ENCODE peak calls at places on chromosomes 12 and 14, in four cellular contexts. G is endothelial cell of umbilical vein, X is H1, P is cardiac fibroblast. L is an unnamed sample.

GRCh38 chr12:25835385-25835784 is 123.1 kb upstream of the RASSF8 start:
- DNase-seq in G (no peak), X (no peak), P (no peak), L (no peak)

GRCh38 chr12:28550757-28551381 is 360.6 kb downstream of the CCDC91 start:
- DNase-seq in G (peak; percentile 72), X (no peak), P (peak; percentile 48), L (no peak)

GRCh38 chr14:74064883-74065282 is 19.4 kb downstream of the ALDH6A1 start:
- DNase-seq in G (peak; percentile 57), X (no peak), P (no peak), L (no peak)

GRCh38 chr14:90204516-90204915 is 51.8 kb upstream of the PSMC1 start:
- DNase-seq in G (no peak), X (no peak), P (no peak), L (no peak)

GRCh38 chr12:101019667-101020066 is 190.4 kb downstream of the SLC5A8 start:
- DNase-seq in G (no peak), X (no peak), P (no peak), L (no peak)

GRCh38 chr14:96584199-96584906 is 82.2 kb downstream of the PAPOLA start:
- DNase-seq in G (peak; percentile 21), X (peak; percentile 43), P (peak; percentile 13), L (no peak)

GRCh38 chr12:38785376-38785775 is 120.0 kb downstream of the CPNE8 start:
- DNase-seq in G (no peak), X (no peak), P (no peak), L (no peak)

GRCh38 chr12:110600254-110600653 is 13.7 kb upstream of the TCTN1 start:
- DNase-seq in G (peak; percentile 59), X (no peak), P (peak; percentile 79), L (no peak)

GRCh38 chr14:39442293-39442692 is 10.1 kb upstream of the FBXO33 start:
- DNase-seq in G (no peak), X (no peak), P (no peak), L (no peak)

GRCh38 chr14:30005114-30005698 is 77.6 kb upstream of the PRKD1 start:
- DNase-seq in G (peak; percentile 53), X (no peak), P (peak; percentile 87), L (peak; percentile 23)

GRCh38 chr14:30291216-30291615 is 267.7 kb upstream of the G2E3 start:
- DNase-seq in G (no peak), X (no peak), P (peak; percentile 68), L (no peak)

DNA sequence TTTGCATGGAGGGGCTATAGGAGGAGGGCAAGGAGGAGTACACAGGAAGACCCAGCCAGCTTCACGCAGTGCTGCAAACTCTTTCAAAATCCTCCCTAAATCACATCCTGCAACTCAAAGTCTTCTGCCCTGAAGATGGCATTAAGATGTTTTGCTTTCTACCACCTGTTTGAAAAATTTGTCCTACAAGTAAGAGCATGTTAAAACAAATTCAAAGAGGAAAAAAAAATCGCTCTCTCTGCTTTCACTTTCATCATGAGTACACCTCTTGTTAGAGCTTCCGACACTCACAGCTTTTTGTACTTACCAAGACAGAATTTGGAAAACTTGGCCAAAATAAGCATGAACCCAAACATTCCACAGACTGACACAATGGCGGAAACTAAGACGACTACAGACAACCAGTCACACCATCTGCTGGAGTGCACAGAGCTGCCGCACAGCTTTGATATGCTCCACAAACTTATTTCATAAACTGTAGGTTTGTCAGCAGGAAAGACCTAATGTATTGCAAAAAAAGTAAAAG is 21.3 kb downstream of the GCH1 start:
- DNase-seq in G (no peak), X (no peak), P (peak; percentile 69), L (no peak)
- TF ChIP-seq CTCF in G (no peak), X (no peak), P (peak; percentile 5), L (no peak)

DNA sequence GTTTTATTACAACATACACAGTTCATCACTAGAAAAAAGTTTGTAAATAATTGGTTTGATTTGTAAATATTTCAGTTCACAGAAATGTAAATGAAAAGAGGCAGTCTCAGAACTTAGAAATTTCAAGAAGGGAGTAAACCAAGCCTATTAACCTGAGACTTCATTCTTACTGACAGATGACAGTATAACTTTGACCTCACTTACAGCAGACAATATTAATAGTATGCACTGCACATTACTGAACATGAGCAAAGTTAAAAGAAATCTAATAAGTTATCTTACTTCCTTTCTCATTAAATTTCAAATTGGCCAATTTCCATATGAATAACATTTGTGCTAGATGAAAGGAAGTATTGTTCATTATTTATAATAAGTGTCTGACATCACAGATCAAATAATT is 235.8 kb downstream of the SLC6A15 start:
- DNase-seq in G (no peak), X (no peak), P (no peak), L (no peak)
- TF ChIP-seq CTCF in G (no peak), X (no peak), P (no peak), L (no peak)

GRCh38 chr14:66606826-66607225 is 98.9 kb downstream of the GPHN start:
- DNase-seq in G (no peak), X (no peak), P (no peak), L (no peak)

GRCh38 chr14:66613344-66613743 is 105.4 kb downstream of the GPHN start:
- DNase-seq in G (no peak), X (no peak), P (no peak), L (no peak)

DNA sequence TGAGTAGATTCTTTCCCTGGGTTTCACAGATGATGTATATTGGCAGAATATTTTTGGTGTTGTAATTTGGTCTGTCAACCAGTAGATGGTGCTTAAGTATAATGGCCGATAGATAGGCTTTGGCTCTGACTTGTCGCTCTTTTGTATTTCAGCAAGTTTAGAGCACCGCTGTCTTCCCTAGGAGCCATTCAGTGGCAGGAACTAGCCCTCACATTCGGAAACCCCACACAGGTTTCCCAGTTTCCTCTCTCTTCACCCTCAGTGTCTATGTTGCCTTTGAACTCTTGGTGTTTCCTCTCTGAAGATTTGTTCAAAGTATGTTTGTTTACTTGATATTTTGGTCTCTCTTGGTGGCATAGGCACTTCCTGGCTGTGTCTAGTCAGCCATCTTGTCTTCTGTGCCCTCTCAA is 102.2 kb downstream of the GPHN start:
- DNase-seq in G (no peak), X (peak; percentile 3), P (peak; percentile 7), L (no peak)
- TF ChIP-seq CTCF in G (peak; percentile 32), X (peak; percentile 71), P (peak; percentile 55), L (peak; percentile 23)

DNA sequence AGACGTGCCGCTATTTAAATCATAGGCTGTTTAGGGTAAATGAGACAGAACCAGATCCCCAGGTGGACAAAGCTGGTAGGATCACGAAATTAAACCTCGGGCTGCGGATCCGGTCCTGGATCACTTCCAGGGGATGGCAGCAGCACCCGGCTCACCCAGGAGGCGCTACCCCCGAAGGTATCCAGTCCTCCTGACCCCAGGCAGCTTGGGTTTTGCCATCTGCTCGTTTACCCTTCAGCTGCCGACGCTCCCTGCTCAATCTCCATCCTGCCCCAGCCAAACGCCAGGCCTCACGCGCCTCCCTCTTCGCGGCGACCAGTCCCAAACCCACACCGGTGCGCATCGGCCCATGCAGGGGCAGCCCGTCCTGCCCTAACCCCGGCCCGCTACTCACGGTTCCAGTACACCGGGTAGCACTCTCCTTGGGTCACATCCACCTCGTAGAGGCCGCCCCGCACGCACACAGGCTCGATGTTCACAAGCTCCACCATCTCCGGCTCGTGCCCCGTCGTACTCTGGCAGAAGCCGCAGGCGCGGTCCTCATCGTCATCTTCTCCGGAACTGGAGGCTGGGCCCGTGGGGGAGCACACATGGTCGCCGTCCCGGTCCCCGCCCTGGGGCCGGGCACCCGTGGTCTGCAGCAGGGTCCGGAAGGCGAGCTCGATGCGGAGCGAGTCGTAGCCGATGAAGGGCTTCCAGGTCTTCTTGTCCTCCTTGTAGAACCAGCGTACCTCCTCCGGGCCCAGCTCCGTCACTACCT is 1.1 kb downstream of the DDHD1 start:
- DNase-seq in G (peak; percentile 64), X (no peak), P (peak; percentile 45), L (no peak)
- TF ChIP-seq CTCF in G (no peak), X (peak; percentile 14), P (peak; percentile 17), L (peak; percentile 16)

GRCh38 chr12:106248849-106249371 is 1.1 kb upstream of the CKAP4 start:
- DNase-seq in G (peak; percentile 76), X (no peak), P (peak; percentile 59), L (no peak)

GRCh38 chr12:106247731-106248176 is at the start of gene CKAP4:
- DNase-seq in G (peak; percentile 74), X (no peak), P (peak; percentile 90), L (no peak)

GRCh38 chr12:106249411-106250135 is 1.8 kb upstream of the CKAP4 start:
- DNase-seq in G (no peak), X (no peak), P (no peak), L (no peak)

GRCh38 chr12:106246891-106247730 is 709 bp downstream of the CKAP4 start:
- DNase-seq in G (peak; percentile 65), X (no peak), P (peak; percentile 77), L (no peak)

GRCh38 chr12:106248177-106248848 is 493 bp upstream of the CKAP4 start:
- DNase-seq in G (peak; percentile 69), X (no peak), P (peak; percentile 85), L (no peak)
- TF ChIP-seq CTCF in G (no peak), X (no peak), P (no peak), L (no peak)

DNA sequence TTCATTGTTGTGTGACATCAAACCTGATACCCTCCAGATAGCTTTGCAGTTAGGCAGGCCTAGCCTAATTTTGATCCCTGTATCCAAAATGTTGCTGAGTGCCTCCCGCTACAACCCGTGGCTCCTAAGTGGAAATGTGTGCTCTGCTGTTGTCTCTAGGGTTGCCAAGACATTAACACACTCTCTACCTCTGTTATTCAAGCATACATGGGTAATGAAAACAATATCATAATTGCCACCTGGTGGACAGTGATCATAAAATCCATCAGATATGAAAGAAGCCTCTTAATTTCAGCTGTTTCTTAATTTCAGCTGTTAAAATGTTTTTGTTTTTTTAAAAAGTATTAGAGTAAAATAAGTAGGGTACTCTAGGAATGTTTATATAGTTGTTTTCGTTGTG is 93.5 kb downstream of the PLEKHA5 start:
- DNase-seq in G (peak; percentile 43), X (no peak), P (no peak), L (no peak)
- TF ChIP-seq CTCF in G (peak; percentile 6), X (no peak), P (no peak), L (peak; percentile 5)